ENCODE peak calls at places on chromosomes 3 and 15, in seven cellular contexts. E, W, G, Q, N, S and L are unnamed samples.

GRCh38 chr15:76325704-76326103 is 10.9 kb upstream of the ISL2 start:
- DNase-seq in E (no peak), W (no peak), G (no peak), Q (no peak), N (no peak), S (no peak), L (no peak)

GRCh38 chr15:73021139-73021621 is 31.1 kb upstream of the NEO1 start:
- DNase-seq in E (no peak), W (no peak), G (no peak), Q (no peak), N (no peak), S (no peak), L (peak; percentile 83)

GRCh38 chr3:142971431-142971830 is 8.0 kb upstream of the PAQR9 start:
- DNase-seq in E (no peak), W (no peak), G (no peak), Q (no peak), N (no peak), S (no peak), L (no peak)

GRCh38 chr3:66756468-66757036 is 241.6 kb upstream of the KBTBD8 start:
- DNase-seq in E (no peak), W (no peak), G (no peak), Q (no peak), N (no peak), S (no peak), L (no peak)

GRCh38 chr3:16338999-16339398 is 74.0 kb downstream of the OXNAD1 start:
- DNase-seq in E (no peak), W (peak; percentile 68), G (no peak), Q (no peak), N (peak; percentile 30), S (peak; percentile 98), L (no peak)

GRCh38 chr3:148036331-148036881 is 627.2 kb downstream of the ZIC1 start:
- DNase-seq in E (no peak), W (no peak), G (no peak), Q (no peak), N (peak; percentile 6), S (no peak), L (no peak)

GRCh38 chr15:78368671-78369070 is 28.5 kb downstream of the CRABP1 start:
- DNase-seq in E (no peak), W (peak; percentile 67), G (no peak), Q (no peak), N (no peak), S (no peak), L (peak; percentile 87)

GRCh38 chr3:11274743-11275142 is 2.5 kb downstream of the ATG7 start:
- DNase-seq in E (no peak), W (no peak), G (no peak), Q (no peak), N (no peak), S (no peak), L (no peak)

GRCh38 chr15:100596792-100597191 is 5.2 kb downstream of the LINS1 start:
- DNase-seq in E (no peak), W (no peak), G (no peak), Q (no peak), N (no peak), S (no peak), L (no peak)

GRCh38 chr3:129827765-129828164 is 65.7 kb downstream of the TMCC1 start:
- DNase-seq in E (no peak), W (no peak), G (peak; percentile 86), Q (peak; percentile 88), N (no peak), S (no peak), L (no peak)

GRCh38 chr3:15647629-15648167 is 46.2 kb downstream of the BTD start:
- DNase-seq in E (no peak), W (no peak), G (peak; percentile 82), Q (peak; percentile 95), N (peak; percentile 90), S (peak; percentile 92), L (no peak)

GRCh38 chr3:123576119-123576518 is 8.7 kb downstream of the HACD2 start:
- DNase-seq in E (no peak), W (no peak), G (no peak), Q (no peak), N (no peak), S (peak; percentile 72), L (no peak)

GRCh38 chr3:111723293-111723963 is 128.3 kb upstream of the ZBED2 start:
- DNase-seq in E (no peak), W (no peak), G (no peak), Q (no peak), N (peak; percentile 90), S (peak; percentile 82), L (no peak)

GRCh38 chr15:75232252-75232813 is 25.8 kb upstream of the GOLGA6C start:
- DNase-seq in E (no peak), W (no peak), G (no peak), Q (no peak), N (no peak), S (no peak), L (no peak)

GRCh38 chr15:23504003-23504402 is 57.0 kb upstream of the GOLGA6L2 start:
- DNase-seq in E (no peak), W (no peak), G (no peak), Q (no peak), N (no peak), S (no peak), L (no peak)

GRCh38 chr15:40122239-40122638 is 13.6 kb upstream of the BMF start:
- DNase-seq in E (no peak), W (no peak), G (no peak), Q (no peak), N (no peak), S (no peak), L (no peak)

GRCh38 chr15:81531141-81531592 is 157.2 kb upstream of the TMC3 start:
- DNase-seq in E (no peak), W (peak; percentile 65), G (no peak), Q (no peak), N (peak; percentile 2), S (no peak), L (peak; percentile 46)

GRCh38 chr3:17494117-17494809 is 248.2 kb downstream of the TBC1D5 start:
- DNase-seq in E (no peak), W (no peak), G (no peak), Q (no peak), N (no peak), S (no peak), L (peak; percentile 9)

GRCh38 chr3:143237036-143237688 is 117.6 kb downstream of the CHST2 start:
- DNase-seq in E (no peak), W (peak; percentile 59), G (no peak), Q (no peak), N (no peak), S (peak; percentile 8), L (peak; percentile 88)

GRCh38 chr15:48177383-48177874 is 666 bp downstream of the MYEF2 start:
- DNase-seq in E (no peak), W (peak; percentile 51), G (peak; percentile 63), Q (peak; percentile 30), N (peak; percentile 42), S (peak; percentile 68), L (no peak)

GRCh38 chr15:58760385-58761009 is 10.6 kb upstream of the MINDY2 start:
- DNase-seq in E (no peak), W (no peak), G (no peak), Q (no peak), N (no peak), S (no peak), L (no peak)

GRCh38 chr3:68060186-68060585 is 405.8 kb upstream of the SUCLG2 start:
- DNase-seq in E (no peak), W (peak; percentile 12), G (no peak), Q (no peak), N (no peak), S (no peak), L (no peak)

GRCh38 chr3:114660808-114661207 is 367.0 kb downstream of the TIGIT start:
- DNase-seq in E (no peak), W (no peak), G (no peak), Q (no peak), N (no peak), S (no peak), L (peak; percentile 41)

GRCh38 chr3:196650740-196651311 is 11.3 kb downstream of the NRROS start:
- DNase-seq in E (no peak), W (peak; percentile 84), G (no peak), Q (no peak), N (peak; percentile 92), S (peak; percentile 99), L (no peak)

DNA sequence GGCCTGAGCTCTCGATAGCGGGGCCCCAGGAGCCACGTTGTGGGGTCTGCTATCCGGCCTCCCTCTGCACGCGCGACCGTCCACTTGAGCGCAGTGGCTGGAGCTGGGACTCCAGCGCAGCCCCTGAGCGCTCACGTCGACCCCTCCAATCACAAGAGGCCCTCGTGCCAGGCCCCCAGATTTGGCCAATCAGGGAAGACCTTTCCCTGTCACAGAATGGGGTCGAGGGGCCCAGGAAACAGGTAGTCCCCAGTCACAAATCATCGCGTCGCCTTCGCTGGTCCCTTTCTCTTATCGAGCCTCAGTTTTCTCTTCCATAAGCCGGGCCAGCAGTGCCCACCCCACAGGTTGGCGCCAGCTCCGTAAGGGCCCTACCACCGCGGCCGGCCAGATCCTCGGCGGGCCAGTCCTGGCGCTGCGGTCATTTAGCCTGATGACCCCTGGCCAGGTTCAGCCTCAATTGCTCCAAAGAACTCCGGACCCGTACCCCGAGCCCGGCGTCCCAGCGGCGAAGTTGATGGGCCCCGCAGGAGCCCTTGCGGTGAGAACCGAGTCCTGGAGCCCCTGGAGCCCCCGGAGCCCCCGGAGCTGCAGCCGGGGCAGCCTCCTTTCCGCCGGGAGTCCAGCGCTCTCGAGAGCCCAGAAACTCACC is 435 bp downstream of the ALDH1L1 start:
- DNase-seq in E (no peak), W (peak; percentile 50), G (no peak), Q (no peak), N (no peak), S (no peak), L (peak; percentile 74)
- H3K4me2 ChIP-seq in E (no peak overlapping the region), W (peak overlapping the region; percentile 97), G (no peak overlapping the region), Q (no peak overlapping the region), N (no peak overlapping the region), S (no peak overlapping the region), L (peak overlapping the region; percentile 86)

GRCh38 chr3:9810357-9810726 is 280 bp downstream of the TTLL3 start:
- DNase-seq in E (no peak), W (no peak), G (no peak), Q (no peak), N (no peak), S (peak; percentile 53), L (peak; percentile 62)
- H3K36me3 ChIP-seq in E (peaks cover 13% of the 10 kb centered on the region), W (no peaks in the 10 kb centered on the region), G (peaks cover 75% of the 10 kb centered on the region), Q (no peaks in the 10 kb centered on the region), N (peaks cover 9% of the 10 kb centered on the region), S (peaks cover 7% of the 10 kb centered on the region), L (no peaks in the 10 kb centered on the region)

GRCh38 chr15:44158111-44158510 is 37.0 kb downstream of the FRMD5 start:
- DNase-seq in E (no peak), W (no peak), G (no peak), Q (no peak), N (no peak), S (no peak), L (no peak)

GRCh38 chr15:44163370-44163769 is 31.7 kb downstream of the FRMD5 start:
- DNase-seq in E (no peak), W (no peak), G (no peak), Q (no peak), N (no peak), S (peak; percentile 29), L (no peak)

GRCh38 chr15:44157679-44158078 is 37.4 kb downstream of the FRMD5 start:
- DNase-seq in E (peak; percentile 96), W (peak; percentile 23), G (no peak), Q (no peak), N (peak; percentile 97), S (peak; percentile 81), L (no peak)

GRCh38 chr15:44159492-44159891 is 35.6 kb downstream of the FRMD5 start:
- DNase-seq in E (no peak), W (peak; percentile 9), G (no peak), Q (no peak), N (no peak), S (no peak), L (peak; percentile 67)
- TF ChIP-seq EZH2phosphoT487 in E (no peak), W (no peak), G (no peak), Q (no peak), N (no peak), S (no peak), L (peak; percentile 47)

GRCh38 chr15:56968256-56968655 is 49.8 kb downstream of the TCF12 start:
- DNase-seq in E (no peak), W (no peak), G (no peak), Q (no peak), N (no peak), S (no peak), L (no peak)
- H3K4me2 ChIP-seq in E (no peak overlapping the region), W (no peak overlapping the region), G (no peak overlapping the region), Q (no peak overlapping the region), N (peak overlapping the region; percentile 66), S (no peak overlapping the region), L (peak overlapping the region; percentile 24)